ENCODE peak calls at places on chromosomes 13 and 19, in six cellular contexts. One of them, this sample, is unnamed.

GRCh38 chr19:48558018-48558684 is 6.2 kb downstream of the SULT2B1 start:
- DNase-seq in activated CD8-positive, alpha-beta T cell treated with anti-CD3 and anti-CD28 coated beads for 36 hours: no peak
- DNase-seq in HS-5: no peak
- DNase-seq in HEK293T: no peak
- DNase-seq in GM20000: no peak
- DNase-seq in body of pancreas: peak; percentile 42
- DNase-seq in this sample: no peak

GRCh38 chr13:25803626-25804025 is 248.2 kb downstream of the SHISA2 start:
- DNase-seq in body of pancreas: no peak
- DNase-seq in HEK293T: no peak
- DNase-seq in GM20000: no peak
- DNase-seq in activated CD8-positive, alpha-beta T cell treated with anti-CD3 and anti-CD28 coated beads for 36 hours: no peak
- DNase-seq in HS-5: no peak
- DNase-seq in this sample: no peak

GRCh38 chr19:1608414-1609391 is 3.4 kb upstream of the UQCR11 start:
- DNase-seq in activated CD8-positive, alpha-beta T cell treated with anti-CD3 and anti-CD28 coated beads for 36 hours: peak; percentile 45
- DNase-seq in GM20000: peak; percentile 23
- DNase-seq in body of pancreas: no peak
- DNase-seq in HS-5: no peak
- DNase-seq in HEK293T: no peak
- DNase-seq in this sample: no peak

GRCh38 chr19:2592824-2593223 is 109.7 kb downstream of the GNG7 start:
- DNase-seq in activated CD8-positive, alpha-beta T cell treated with anti-CD3 and anti-CD28 coated beads for 36 hours: no peak
- DNase-seq in HEK293T: no peak
- DNase-seq in GM20000: no peak
- DNase-seq in body of pancreas: no peak
- DNase-seq in HS-5: no peak
- DNase-seq in this sample: no peak

GRCh38 chr19:50669319-50670101 is 20.3 kb downstream of the C19orf81 start:
- DNase-seq in body of pancreas: peak; percentile 10
- DNase-seq in GM20000: peak; percentile 75
- DNase-seq in HEK293T: peak; percentile 60
- DNase-seq in activated CD8-positive, alpha-beta T cell treated with anti-CD3 and anti-CD28 coated beads for 36 hours: peak; percentile 57
- DNase-seq in HS-5: no peak
- DNase-seq in this sample: peak; percentile 67

GRCh38 chr19:37975596-37976515 is 68.8 kb downstream of the SIPA1L3 start:
- DNase-seq in activated CD8-positive, alpha-beta T cell treated with anti-CD3 and anti-CD28 coated beads for 36 hours: no peak
- DNase-seq in HEK293T: no peak
- DNase-seq in body of pancreas: no peak
- DNase-seq in HS-5: no peak
- DNase-seq in GM20000: no peak
- DNase-seq in this sample: no peak

GRCh38 chr13:110280996-110281688 is 25.8 kb downstream of the COL4A1 start:
- DNase-seq in GM20000: no peak
- DNase-seq in HS-5: no peak
- DNase-seq in HEK293T: no peak
- DNase-seq in activated CD8-positive, alpha-beta T cell treated with anti-CD3 and anti-CD28 coated beads for 36 hours: no peak
- DNase-seq in body of pancreas: peak; percentile 34
- DNase-seq in this sample: no peak

GRCh38 chr13:40445557-40445990 is 220.9 kb downstream of the FOXO1 start:
- DNase-seq in HEK293T: no peak
- DNase-seq in activated CD8-positive, alpha-beta T cell treated with anti-CD3 and anti-CD28 coated beads for 36 hours: peak; percentile 53
- DNase-seq in body of pancreas: peak; percentile 85
- DNase-seq in HS-5: peak; percentile 22
- DNase-seq in GM20000: peak; percentile 88
- DNase-seq in this sample: peak; percentile 90

GRCh38 chr19:3083964-3084363 is 10.2 kb upstream of the GNA11 start:
- DNase-seq in activated CD8-positive, alpha-beta T cell treated with anti-CD3 and anti-CD28 coated beads for 36 hours: no peak
- DNase-seq in HEK293T: no peak
- DNase-seq in GM20000: no peak
- DNase-seq in HS-5: no peak
- DNase-seq in body of pancreas: no peak
- DNase-seq in this sample: no peak

GRCh38 chr13:94988654-94989053 is 276.3 kb upstream of the SOX21 start:
- DNase-seq in GM20000: no peak
- DNase-seq in activated CD8-positive, alpha-beta T cell treated with anti-CD3 and anti-CD28 coated beads for 36 hours: no peak
- DNase-seq in HEK293T: peak; percentile 15
- DNase-seq in HS-5: no peak
- DNase-seq in body of pancreas: no peak
- DNase-seq in this sample: no peak

GRCh38 chr19:49555600-49556411 is 24.6 kb downstream of the NOSIP start:
- DNase-seq in HS-5: no peak
- DNase-seq in body of pancreas: peak; percentile 94
- DNase-seq in activated CD8-positive, alpha-beta T cell treated with anti-CD3 and anti-CD28 coated beads for 36 hours: peak; percentile 94
- DNase-seq in GM20000: no peak
- DNase-seq in HEK293T: peak; percentile 74
- DNase-seq in this sample: peak; percentile 36

GRCh38 chr19:32269831-32270230 is 75.6 kb upstream of the ZNF507 start:
- DNase-seq in activated CD8-positive, alpha-beta T cell treated with anti-CD3 and anti-CD28 coated beads for 36 hours: no peak
- DNase-seq in GM20000: no peak
- DNase-seq in HS-5: no peak
- DNase-seq in HEK293T: no peak
- DNase-seq in body of pancreas: no peak
- DNase-seq in this sample: no peak

GRCh38 chr13:114062754-114063153 is 69.7 kb downstream of the RASA3 start:
- DNase-seq in GM20000: no peak
- DNase-seq in HEK293T: no peak
- DNase-seq in HS-5: no peak
- DNase-seq in activated CD8-positive, alpha-beta T cell treated with anti-CD3 and anti-CD28 coated beads for 36 hours: no peak
- DNase-seq in body of pancreas: no peak
- DNase-seq in this sample: no peak

GRCh38 chr13:101447852-101448251 is 4.6 kb upstream of the ITGBL1 start:
- DNase-seq in body of pancreas: no peak
- DNase-seq in HS-5: no peak
- DNase-seq in GM20000: no peak
- DNase-seq in HEK293T: no peak
- DNase-seq in activated CD8-positive, alpha-beta T cell treated with anti-CD3 and anti-CD28 coated beads for 36 hours: no peak
- DNase-seq in this sample: no peak

GRCh38 chr19:49335071-49335783 is at the start of gene CD37:
- DNase-seq in HEK293T: no peak
- DNase-seq in body of pancreas: no peak
- DNase-seq in GM20000: peak; percentile 78
- DNase-seq in activated CD8-positive, alpha-beta T cell treated with anti-CD3 and anti-CD28 coated beads for 36 hours: peak; percentile 77
- DNase-seq in HS-5: no peak
- DNase-seq in this sample: peak; percentile 72

GRCh38 chr13:75687145-75687763 is 51.1 kb downstream of the LMO7 start:
- DNase-seq in HS-5: no peak
- DNase-seq in HEK293T: peak; percentile 62
- DNase-seq in activated CD8-positive, alpha-beta T cell treated with anti-CD3 and anti-CD28 coated beads for 36 hours: no peak
- DNase-seq in body of pancreas: no peak
- DNase-seq in GM20000: no peak
- DNase-seq in this sample: no peak

GRCh38 chr13:89457977-89458376 is 1786.8 kb downstream of the SLITRK5 start:
- DNase-seq in HEK293T: no peak
- DNase-seq in body of pancreas: no peak
- DNase-seq in activated CD8-positive, alpha-beta T cell treated with anti-CD3 and anti-CD28 coated beads for 36 hours: no peak
- DNase-seq in HS-5: peak; percentile 64
- DNase-seq in GM20000: no peak
- DNase-seq in this sample: no peak

GRCh38 chr19:38388310-38389100 is at the start of gene SPRED3:
- DNase-seq in HEK293T: peak; percentile 48
- DNase-seq in HS-5: peak; percentile 49
- DNase-seq in GM20000: no peak
- DNase-seq in activated CD8-positive, alpha-beta T cell treated with anti-CD3 and anti-CD28 coated beads for 36 hours: no peak
- DNase-seq in body of pancreas: peak; percentile 47
- DNase-seq in this sample: peak; percentile 11

GRCh38 chr19:54515156-54515555 is 12.5 kb downstream of the LAIR2 start:
- DNase-seq in HEK293T: no peak
- DNase-seq in HS-5: no peak
- DNase-seq in body of pancreas: no peak
- DNase-seq in GM20000: no peak
- DNase-seq in activated CD8-positive, alpha-beta T cell treated with anti-CD3 and anti-CD28 coated beads for 36 hours: no peak
- DNase-seq in this sample: no peak

GRCh38 chr19:45305007-45305406 is 17.7 kb downstream of the CKM start:
- DNase-seq in activated CD8-positive, alpha-beta T cell treated with anti-CD3 and anti-CD28 coated beads for 36 hours: no peak
- DNase-seq in HEK293T: no peak
- DNase-seq in HS-5: no peak
- DNase-seq in GM20000: no peak
- DNase-seq in body of pancreas: no peak
- DNase-seq in this sample: no peak

GRCh38 chr19:36198116-36198515 is 16.3 kb downstream of the ZNF565 start:
- DNase-seq in HEK293T: no peak
- DNase-seq in body of pancreas: no peak
- DNase-seq in HS-5: no peak
- DNase-seq in GM20000: no peak
- DNase-seq in activated CD8-positive, alpha-beta T cell treated with anti-CD3 and anti-CD28 coated beads for 36 hours: no peak
- DNase-seq in this sample: no peak

GRCh38 chr13:83150616-83151307 is 731.5 kb downstream of the SLITRK1 start:
- DNase-seq in GM20000: no peak
- DNase-seq in activated CD8-positive, alpha-beta T cell treated with anti-CD3 and anti-CD28 coated beads for 36 hours: no peak
- DNase-seq in HS-5: no peak
- DNase-seq in HEK293T: no peak
- DNase-seq in body of pancreas: no peak
- DNase-seq in this sample: no peak

GRCh38 chr13:29532821-29533220 is 62.7 kb downstream of the SLC7A1 start:
- DNase-seq in GM20000: no peak
- DNase-seq in HS-5: no peak
- DNase-seq in HEK293T: no peak
- DNase-seq in activated CD8-positive, alpha-beta T cell treated with anti-CD3 and anti-CD28 coated beads for 36 hours: no peak
- DNase-seq in body of pancreas: no peak
- DNase-seq in this sample: no peak

GRCh38 chr13:73440296-73440895 is 381.6 kb downstream of the KLF5 start:
- DNase-seq in HS-5: no peak
- DNase-seq in body of pancreas: no peak
- DNase-seq in HEK293T: no peak
- DNase-seq in activated CD8-positive, alpha-beta T cell treated with anti-CD3 and anti-CD28 coated beads for 36 hours: peak; percentile 10
- DNase-seq in GM20000: no peak
- DNase-seq in this sample: no peak

GRCh38 chr19:40604647-40605200 is 3.6 kb downstream of the LTBP4 start:
- DNase-seq in body of pancreas: peak; percentile 20
- DNase-seq in activated CD8-positive, alpha-beta T cell treated with anti-CD3 and anti-CD28 coated beads for 36 hours: peak; percentile 44
- DNase-seq in HEK293T: no peak
- DNase-seq in GM20000: no peak
- DNase-seq in HS-5: no peak
- DNase-seq in this sample: no peak

GRCh38 chr19:50206191-50206590 is 2.8 kb downstream of the MYH14 start:
- DNase-seq in GM20000: no peak
- DNase-seq in body of pancreas: no peak
- DNase-seq in HS-5: no peak
- DNase-seq in activated CD8-positive, alpha-beta T cell treated with anti-CD3 and anti-CD28 coated beads for 36 hours: no peak
- DNase-seq in HEK293T: no peak
- DNase-seq in this sample: no peak

GRCh38 chr19:11577451-11578341 is at the start of gene ACP5:
- DNase-seq in HS-5: no peak
- DNase-seq in body of pancreas: no peak
- DNase-seq in HEK293T: no peak
- DNase-seq in activated CD8-positive, alpha-beta T cell treated with anti-CD3 and anti-CD28 coated beads for 36 hours: no peak
- DNase-seq in GM20000: no peak
- DNase-seq in this sample: no peak